ENCODE peak calls at places on chromosomes 5 and 9, in four cellular contexts. P is WTC11, W is HepG2, J is K562. Y is an unnamed sample.

GRCh38 chr5:136907371-136907770 is 542.0 kb upstream of the TRPC7 start:
- DNase-seq in J (no peak), P (no peak), W (no peak), Y (no peak)

GRCh38 chr9:90449213-90449925 is 193.3 kb downstream of the DIRAS2 start:
- DNase-seq in P (no peak), W (no peak), J (no peak), Y (no peak)

GRCh38 chr5:41010572-41010971 is 60.6 kb downstream of the MROH2B start:
- DNase-seq in W (no peak), J (no peak), P (no peak), Y (no peak)

GRCh38 chr9:27451207-27451792 is 72.8 kb upstream of the IFNK start:
- DNase-seq in W (no peak), P (no peak), J (no peak), Y (no peak)

GRCh38 chr9:21326526-21327139 is 8.6 kb downstream of the KLHL9 start:
- DNase-seq in J (no peak), P (no peak), W (peak; percentile 39), Y (peak; percentile 40)

GRCh38 chr9:127562841-127563523 is 49.1 kb upstream of the STXBP1 start:
- DNase-seq in W (no peak), J (no peak), P (no peak), Y (peak; percentile 73)

GRCh38 chr5:57032151-57032551 is 80.2 kb upstream of the MIER3 start:
- DNase-seq in J (no peak), P (no peak), W (peak; percentile 20), Y (peak; percentile 70)

GRCh38 chr5:15938961-15939360 is 240.6 kb downstream of the MARCHF11 start:
- DNase-seq in W (no peak), J (no peak), P (no peak), Y (no peak)

GRCh38 chr9:101458955-101459631 is 23.5 kb upstream of the ALDOB start:
- DNase-seq in P (peak; percentile 34), J (no peak), W (peak; percentile 86), Y (peak; percentile 81)

GRCh38 chr9:89463986-89464901 is 33.7 kb downstream of the SEMA4D start:
- DNase-seq in P (no peak), W (no peak), J (no peak), Y (no peak)

GRCh38 chr9:114836769-114837168 is 30.9 kb upstream of the TNFSF15 start:
- DNase-seq in J (no peak), P (no peak), W (no peak), Y (no peak)
- TF ChIP-seq NR3C1 in J (no peak), P (no peak), W (no peak), Y (no peak)

DNA sequence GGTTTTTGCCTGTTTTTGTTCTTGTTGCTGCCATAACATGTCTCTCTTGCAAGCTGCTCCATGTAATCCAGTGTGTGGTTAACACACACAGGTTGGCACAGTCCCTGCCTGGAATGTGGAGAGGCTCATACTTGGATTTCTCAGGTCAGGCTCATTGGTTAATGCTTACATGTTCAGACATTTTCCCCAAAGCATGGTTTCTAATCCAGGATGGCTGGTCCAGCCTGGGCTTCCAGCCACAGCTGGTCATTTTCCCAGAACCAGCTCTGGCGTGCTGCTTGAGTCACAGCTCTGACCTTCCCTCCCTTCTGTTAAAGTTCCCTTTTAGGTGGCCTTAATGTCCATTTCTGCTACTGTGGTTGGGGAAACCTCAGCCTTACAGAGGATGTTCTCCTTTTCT is 294.3 kb downstream of the TAF11L14 start:
- DNase-seq in W (no peak), P (no peak), J (no peak), Y (no peak)
- TF ChIP-seq ESRRA in W (no peak), P (no peak), J (no peak), Y (no peak)

DNA sequence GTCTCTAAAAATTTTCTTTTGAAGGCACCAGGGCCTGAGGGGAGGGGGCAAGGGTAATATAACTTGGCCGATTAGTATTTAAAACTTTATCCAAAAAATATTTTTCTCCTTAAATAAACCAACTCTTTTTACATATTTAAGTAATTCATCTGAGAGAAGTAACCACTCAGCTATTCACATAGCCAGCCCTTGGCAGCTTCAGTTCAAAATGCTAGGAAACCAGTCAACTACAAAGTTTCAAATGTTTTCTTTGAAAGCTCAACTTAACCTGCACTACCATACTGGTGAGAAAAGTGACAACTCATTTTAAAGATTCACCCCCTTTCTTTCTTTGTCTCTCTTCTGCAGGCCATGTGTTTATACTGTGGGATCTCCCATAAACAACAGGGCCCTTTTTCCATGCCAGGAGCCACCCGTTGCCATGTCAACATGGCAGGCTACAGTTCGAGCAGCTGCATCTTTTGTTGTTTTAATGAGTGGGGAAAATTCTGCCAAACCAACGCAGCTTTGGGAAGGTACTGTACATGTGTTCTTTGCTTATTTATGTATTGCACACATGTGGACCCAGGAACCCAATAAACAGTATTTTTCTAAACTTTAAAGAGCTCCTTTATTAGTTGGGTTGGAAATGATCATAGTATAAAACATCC is 46.3 kb downstream of the AOPEP start:
- DNase-seq in W (no peak), J (no peak), P (no peak), Y (no peak)
- TF ChIP-seq NR3C1 in W (no peak), J (no peak), P (no peak), Y (no peak)

DNA sequence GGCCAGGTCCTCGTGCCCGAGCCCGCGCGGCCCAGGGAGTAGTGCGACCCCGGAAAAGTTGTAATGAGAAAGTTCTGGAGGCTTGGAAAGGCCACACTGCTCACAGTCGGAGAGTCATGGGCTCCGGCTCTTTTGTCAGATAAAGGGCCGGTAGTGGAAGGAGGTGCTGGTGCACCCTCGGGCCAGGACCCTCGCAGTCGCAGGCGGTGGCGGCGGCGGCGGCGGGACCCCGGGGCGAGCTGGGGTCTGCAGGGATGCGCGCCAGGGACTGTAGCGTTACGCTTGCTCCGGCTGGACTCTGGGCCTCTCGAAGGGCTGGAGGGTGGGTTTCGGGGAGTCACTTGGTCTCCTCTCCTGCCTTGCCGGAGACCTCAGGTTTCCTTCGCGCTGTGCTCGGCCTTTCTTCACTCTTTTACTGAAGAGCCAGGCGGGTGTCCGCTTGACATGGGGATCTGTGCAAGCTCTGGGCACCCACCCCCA is 1.5 kb downstream of the RORB start:
- DNase-seq in J (no peak), W (no peak), P (peak; percentile 31), Y (no peak)
- TF ChIP-seq ESRRA in J (no peak), W (no peak), P (no peak), Y (no peak)

DNA sequence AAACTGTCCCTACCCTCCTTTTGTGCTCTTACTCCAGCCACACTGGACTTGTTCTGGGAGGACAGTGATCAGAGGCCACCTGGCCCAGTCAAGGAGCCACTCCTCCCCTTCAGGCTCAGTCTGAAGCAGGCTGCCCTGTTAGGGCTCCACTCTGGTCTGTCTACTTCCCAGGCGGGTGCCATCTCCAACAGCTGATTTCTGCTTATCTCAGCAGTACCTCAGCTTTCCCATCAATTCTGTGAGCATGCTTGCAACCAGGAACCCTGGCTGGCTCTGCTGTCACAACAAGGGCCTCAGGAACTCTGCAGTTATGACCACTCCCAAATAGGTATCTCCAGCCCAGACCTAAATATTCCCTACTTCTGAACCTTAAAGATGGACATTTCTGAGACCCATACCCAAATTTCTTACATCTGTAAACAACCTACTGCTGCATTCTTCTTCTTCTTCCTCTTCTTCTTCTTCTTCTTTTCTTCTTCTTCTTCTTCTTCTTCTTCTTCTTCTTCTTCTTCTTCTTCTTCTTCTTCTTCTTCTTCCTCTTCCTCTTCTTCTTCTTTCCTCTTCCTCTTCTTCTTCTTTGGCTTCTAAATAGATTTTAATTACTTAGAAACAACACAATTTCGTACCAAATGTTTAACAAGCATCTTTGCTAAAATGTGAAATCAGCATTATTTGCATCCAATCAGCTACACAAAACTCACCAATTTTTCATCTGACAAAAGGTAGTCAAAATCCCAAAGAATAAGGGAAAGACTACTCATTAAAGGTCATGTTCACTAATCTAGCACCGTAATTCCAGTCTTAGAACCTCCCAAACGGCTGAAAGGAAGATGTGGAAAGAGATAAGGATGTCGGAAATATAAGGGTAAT is 13.6 kb upstream of the SLC22A4 start:
- DNase-seq in J (no peak), P (no peak), W (no peak), Y (no peak)
- TF ChIP-seq NR3C1 in J (no peak), P (no peak), W (no peak), Y (no peak)

GRCh38 chr5:1378866-1379659 is 34.2 kb upstream of the CLPTM1L start:
- DNase-seq in P (no peak), J (no peak), W (no peak), Y (no peak)
- TF ChIP-seq ESRRA in P (no peak), J (no peak), W (no peak), Y (no peak)

GRCh38 chr5:179605026-179605833 is 18.2 kb downstream of the HNRNPH1 start:
- DNase-seq in W (no peak), P (no peak), J (no peak), Y (no peak)

GRCh38 chr5:179606071-179606909 is 17.2 kb downstream of the HNRNPH1 start:
- DNase-seq in J (no peak), P (no peak), W (no peak), Y (no peak)

GRCh38 chr5:179608131-179608581 is 15.3 kb downstream of the HNRNPH1 start:
- DNase-seq in J (no peak), P (no peak), W (no peak), Y (no peak)

GRCh38 chr5:179607449-179607931 is 16.0 kb downstream of the HNRNPH1 start:
- DNase-seq in P (no peak), W (no peak), J (no peak), Y (no peak)

DNA sequence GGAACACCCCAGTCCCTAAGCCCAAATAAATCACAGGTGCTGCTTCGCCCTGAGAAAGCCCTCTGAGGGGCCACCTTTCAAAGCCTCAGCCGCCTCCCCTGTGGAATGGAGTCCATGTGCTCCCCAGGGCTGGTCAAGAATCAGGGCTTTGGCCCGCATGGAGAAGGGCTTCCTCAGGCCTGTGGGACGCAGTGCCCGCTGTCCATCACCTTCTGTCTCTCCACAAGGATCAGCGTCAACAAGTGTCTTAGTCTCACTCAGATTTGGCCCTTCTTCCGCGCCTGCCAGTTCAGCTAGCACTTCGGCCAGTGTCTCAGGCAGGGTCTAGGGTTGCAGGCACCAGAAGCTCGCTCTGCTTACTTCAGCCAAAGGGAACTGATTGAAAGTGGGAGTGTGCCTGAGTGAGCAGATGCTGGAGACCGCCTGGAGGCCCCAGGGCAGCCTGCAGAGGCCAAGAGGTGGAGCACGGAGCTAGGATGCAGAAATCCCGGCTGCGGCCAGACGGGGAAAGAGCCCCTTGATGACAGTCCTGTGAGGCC is 16.5 kb downstream of the HNRNPH1 start:
- DNase-seq in W (no peak), P (peak; percentile 21), J (no peak), Y (no peak)
- TF ChIP-seq NR3C1 in W (no peak), P (no peak), J (no peak), Y (no peak)

DNA sequence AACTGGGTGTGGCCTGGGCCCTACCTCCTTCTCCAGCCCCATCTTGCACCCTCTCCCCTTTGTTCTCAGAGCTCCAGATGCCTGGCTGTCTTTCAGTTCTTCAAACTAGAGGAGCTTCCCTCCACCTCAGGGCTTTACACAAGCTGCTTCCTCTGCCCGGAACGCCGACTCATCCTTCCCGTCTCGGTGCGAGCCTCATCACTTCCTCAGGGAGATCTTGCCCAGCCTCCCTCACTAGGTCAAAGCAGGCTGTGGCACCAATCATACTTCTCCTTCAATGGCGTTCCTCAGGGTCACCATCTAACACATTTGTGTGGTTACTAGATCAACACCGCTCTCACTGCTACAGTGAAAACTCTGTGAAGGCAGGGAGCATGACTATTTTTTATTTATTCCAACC is 56.2 kb upstream of the ZSWIM6 start:
- DNase-seq in P (no peak), J (no peak), W (no peak), Y (peak; percentile 61)
- TF ChIP-seq ESRRA in P (no peak), J (no peak), W (no peak), Y (no peak)

GRCh38 chr9:135001526-135001925 is 83.8 kb upstream of the FCN1 start:
- DNase-seq in P (no peak), W (no peak), J (no peak), Y (no peak)
- TF ChIP-seq NR3C1 in P (no peak), W (no peak), J (no peak), Y (no peak)

GRCh38 chr9:120366646-120367019 is 213.3 kb downstream of the CDK5RAP2 start:
- DNase-seq in P (no peak), W (peak; percentile 88), J (no peak), Y (peak; percentile 89)
- TF ChIP-seq ESRRA in P (no peak), W (no peak), J (no peak), Y (no peak)